ENCODE peak calls at places on chromosomes 1 and 21, in seven cellular contexts. G, N, A, D, R, V and U are unnamed samples.

GRCh38 chr1:12640237-12640957 is 3.5 kb upstream of the AADACL4 start:
- DNase-seq in D (no peak), R (no peak), G (no peak), N (no peak), V (no peak), A (no peak), U (peak; percentile 21)

GRCh38 chr21:38487906-38488639 is 10.2 kb downstream of the ERG start:
- DNase-seq in V (no peak), A (peak; percentile 83), R (no peak), N (no peak), G (no peak), D (no peak), U (peak; percentile 53)

GRCh38 chr1:181812211-181812610 is 249.3 kb downstream of the ZNF648 start:
- DNase-seq in N (no peak), V (no peak), R (no peak), G (no peak), A (no peak), D (no peak), U (no peak)

GRCh38 chr1:198231776-198232175 is 75.0 kb downstream of the NEK7 start:
- DNase-seq in N (no peak), D (no peak), R (no peak), V (no peak), A (no peak), G (no peak), U (no peak)

GRCh38 chr1:22774483-22775182 is 64.0 kb downstream of the EPHB2 start:
- DNase-seq in A (no peak), R (no peak), D (no peak), N (no peak), V (no peak), G (no peak), U (no peak)

GRCh38 chr1:246930830-246931548 is 759 bp downstream of the AHCTF1 start:
- DNase-seq in A (peak; percentile 58), D (peak; percentile 62), R (peak; percentile 34), N (peak; percentile 57), V (peak; percentile 57), G (peak; percentile 53), U (peak; percentile 71)

GRCh38 chr21:27277122-27277521 is 310.2 kb upstream of the ADAMTS5 start:
- DNase-seq in G (no peak), N (no peak), V (no peak), D (no peak), R (no peak), A (no peak), U (no peak)

GRCh38 chr1:54814571-54814970 is 13.4 kb upstream of the TTC22 start:
- DNase-seq in D (no peak), N (no peak), G (no peak), R (no peak), A (no peak), V (no peak), U (no peak)

GRCh38 chr1:67213164-67213563 is 46.9 kb downstream of the IL23R start:
- DNase-seq in N (no peak), V (peak; percentile 46), G (peak; percentile 12), D (no peak), A (no peak), R (no peak), U (peak; percentile 34)

GRCh38 chr1:1783320-1783719 is 5.0 kb upstream of the NADK start:
- DNase-seq in G (no peak), R (no peak), D (no peak), V (no peak), A (no peak), N (no peak), U (no peak)

GRCh38 chr1:93708734-93709481 is 27.3 kb upstream of the BCAR3 start:
- DNase-seq in N (peak; percentile 40), V (peak; percentile 37), A (no peak), D (no peak), R (no peak), G (no peak), U (no peak)

GRCh38 chr1:233020441-233020840 is 70.0 kb downstream of the NTPCR start:
- DNase-seq in N (no peak), V (no peak), G (no peak), R (no peak), D (no peak), A (no peak), U (no peak)

GRCh38 chr1:43293171-43293570 is 7.6 kb upstream of the TIE1 start:
- DNase-seq in G (peak; percentile 46), R (no peak), A (no peak), D (no peak), N (no peak), V (no peak), U (no peak)

GRCh38 chr1:58895559-58896135 is 111.8 kb upstream of the JUN start:
- DNase-seq in R (no peak), V (no peak), G (no peak), A (no peak), N (no peak), D (no peak), U (no peak)

GRCh38 chr1:117321680-117322609 is 45.3 kb upstream of the MAN1A2 start:
- DNase-seq in R (no peak), D (no peak), N (no peak), G (no peak), A (no peak), V (no peak), U (no peak)

GRCh38 chr1:38605091-38605490 is 254.5 kb downstream of the RRAGC start:
- DNase-seq in A (no peak), D (no peak), V (no peak), R (no peak), G (no peak), N (no peak), U (no peak)

GRCh38 chr1:220894025-220894923 is 15.0 kb downstream of the HLX start:
- DNase-seq in N (no peak), A (no peak), G (no peak), R (no peak), D (peak; percentile 20), V (no peak), U (no peak)